ENCODE peak calls at places on chromosomes 4 and X, in eight cellular contexts. Z is heart right ventricle; O is A172; W is ureter; M is HFFc6; Y is CD4-positive, alpha-beta memory T cell; N is stimulated activated CD4-positive, alpha-beta T cell treated with anti-CD3 and anti-CD28 coated beads, Interleukin-12 subunit alpha, Interleukin-12 subunit beta, amount 100 ng/mL, for 24 hours; B is activated CD4-positive, alpha-beta T cell treated with anti-CD3 and anti-CD28 coated beads, Interleukin-2, amount 50 U/mL, for 4 hours. U is an unnamed sample.

GRCh38 chr4:80261989-80262600 is 4.4 kb upstream of the FGF5 start:
- DNase-seq in Z (no peak), O (no peak), W (no peak), M (no peak), Y (no peak), N (no peak), B (no peak), U (no peak)

GRCh38 chrX:72201836-72202536 is 20.4 kb downstream of the PIN4 start:
- DNase-seq in Z (no peak), O (peak), W (no peak), M (peak), Y (no peak), N (no peak), B (no peak), U (no peak)

GRCh38 chr4:81663368-81663767 is 191.7 kb upstream of the RASGEF1B start:
- DNase-seq in Z (no peak), O (no peak), W (no peak), M (no peak), Y (no peak), N (no peak), B (no peak), U (no peak)

GRCh38 chr4:122960298-122960985 is 38.0 kb upstream of the NUDT6 start:
- DNase-seq in Z (no peak), O (no peak), W (no peak), M (no peak), Y (no peak), N (no peak), B (no peak), U (no peak)

GRCh38 chr4:151799417-151800030 is 38.7 kb upstream of the GATB start:
- DNase-seq in Z (no peak), O (no peak), W (no peak), M (no peak), Y (no peak), N (no peak), B (no peak), U (no peak)

GRCh38 chr4:139768913-139769312 is 103.3 kb downstream of the MGST2 start:
- DNase-seq in Z (no peak), O (no peak), W (no peak), M (no peak), Y (no peak), N (no peak), B (no peak), U (no peak)

GRCh38 chrX:9829308-9830267 is 43.4 kb downstream of the SHROOM2 start:
- DNase-seq in Z (no peak), O (peak), W (no peak), M (no peak), Y (no peak), N (no peak), B (no peak), U (no peak)

GRCh38 chr4:104472766-104473165 is 21.9 kb downstream of the CXXC4 start:
- DNase-seq in Z (no peak), O (no peak), W (no peak), M (no peak), Y (no peak), N (no peak), B (no peak), U (no peak)

GRCh38 chrX:54979432-54979831 is 14.6 kb downstream of the PFKFB1 start:
- DNase-seq in Z (no peak), O (no peak), W (no peak), M (no peak), Y (no peak), N (no peak), B (no peak), U (no peak)

GRCh38 chr4:95151255-95151654 is 393.5 kb downstream of the BMPR1B start:
- DNase-seq in Z (no peak), O (no peak), W (no peak), M (no peak), Y (no peak), N (no peak), B (no peak), U (no peak)

GRCh38 chr4:80186666-80187065 is 10.6 kb upstream of the PRDM8 start:
- DNase-seq in Z (no peak), O (no peak), W (no peak), M (no peak), Y (no peak), N (no peak), B (no peak), U (no peak)

GRCh38 chrX:49878128-49878833 is 1.0 kb upstream of the USP27X start:
- DNase-seq in Z (no peak), O (no peak), W (peak), M (no peak), Y (no peak), N (no peak), B (no peak), U (no peak)

GRCh38 chr4:124279741-124280140 is 432.8 kb downstream of the ANKRD50 start:
- DNase-seq in Z (no peak), O (no peak), W (no peak), M (no peak), Y (no peak), N (no peak), B (no peak), U (no peak)

GRCh38 chr4:30754021-30754420 is 33.9 kb downstream of the PCDH7 start:
- DNase-seq in Z (no peak), O (peak), W (no peak), M (no peak), Y (no peak), N (no peak), B (no peak), U (no peak)

GRCh38 chr4:74754218-74754617 is 40.1 kb downstream of the BTC start:
- DNase-seq in Z (no peak), O (no peak), W (no peak), M (no peak), Y (no peak), N (no peak), B (no peak), U (no peak)

GRCh38 chrX:30576881-30577280 is 685 bp downstream of the TASL start:
- DNase-seq in Z (no peak), O (no peak), W (no peak), M (no peak), Y (no peak), N (no peak), B (no peak), U (no peak)

GRCh38 chrX:139429913-139430312 is 100.6 kb upstream of the F9 start:
- DNase-seq in Z (no peak), O (peak), W (no peak), M (no peak), Y (no peak), N (no peak), B (no peak), U (no peak)

GRCh38 chr4:107579099-107579498 is 140.9 kb downstream of the PAPSS1 start:
- DNase-seq in Z (no peak), O (no peak), W (no peak), M (no peak), Y (no peak), N (no peak), B (no peak), U (no peak)

GRCh38 chrX:134797390-134797700 is 139.1 kb upstream of the PLAC1 start:
- DNase-seq in Z (no peak), O (no peak), W (no peak), M (no peak), Y (no peak), N (no peak), B (no peak), U (no peak)

GRCh38 chr4:71268156-71268555 is 70.7 kb upstream of the SLC4A4 start:
- DNase-seq in Z (no peak), O (peak), W (no peak), M (no peak), Y (no peak), N (no peak), B (no peak), U (no peak)

GRCh38 chrX:40040686-40041461 is 56.9 kb downstream of the BCOR start:
- DNase-seq in Z (no peak), O (no peak), W (no peak), M (no peak), Y (no peak), N (no peak), B (no peak), U (no peak)

GRCh38 chr4:168496834-168497233 is at the start of gene PALLD:
- DNase-seq in Z (peak), O (no peak), W (no peak), M (no peak), Y (no peak), N (no peak), B (no peak), U (no peak)

GRCh38 chr4:113979157-113979972 is at the start of gene ARSJ:
- DNase-seq in Z (peak), O (peak), W (peak), M (peak), Y (peak), N (no peak), B (no peak), U (no peak)

GRCh38 chr4:7799306-7799705 is 140.4 kb downstream of the AFAP1 start:
- DNase-seq in Z (no peak), O (no peak), W (no peak), M (no peak), Y (no peak), N (no peak), B (no peak), U (no peak)

GRCh38 chr4:53490965-53491622 is 100.2 kb downstream of the LNX1 start:
- DNase-seq in Z (peak), O (peak), W (no peak), M (peak), Y (no peak), N (no peak), B (no peak), U (no peak)

GRCh38 chrX:47156611-47157520 is 11.8 kb downstream of the RBM10 start:
- DNase-seq in Z (no peak), O (no peak), W (no peak), M (no peak), Y (no peak), N (no peak), B (no peak), U (no peak)

GRCh38 chrX:23783569-23784486 is 855 bp downstream of the SAT1 start:
- DNase-seq in Z (no peak), O (no peak), W (no peak), M (no peak), Y (peak), N (no peak), B (no peak), U (no peak)

GRCh38 chr4:8525383-8526120 is 54.6 kb upstream of the GPR78 start:
- DNase-seq in Z (no peak), O (peak), W (no peak), M (no peak), Y (no peak), N (no peak), B (no peak), U (no peak)

GRCh38 chr4:56611501-56611900 is 69.6 kb downstream of the HOPX start:
- DNase-seq in Z (no peak), O (no peak), W (no peak), M (no peak), Y (no peak), N (no peak), B (no peak), U (no peak)

GRCh38 chr4:112514449-112515277 is 1.3 kb downstream of the NEUROG2 start:
- DNase-seq in Z (no peak), O (no peak), W (no peak), M (no peak), Y (no peak), N (no peak), B (no peak), U (no peak)

GRCh38 chrX:109155161-109155560 is 326.7 kb downstream of the GUCY2F start:
- DNase-seq in Z (no peak), O (no peak), W (no peak), M (no peak), Y (no peak), N (no peak), B (no peak), U (no peak)

GRCh38 chr4:42638993-42639392 is 17.9 kb downstream of the ATP8A1 start:
- DNase-seq in Z (no peak), O (no peak), W (no peak), M (no peak), Y (no peak), N (no peak), B (no peak), U (no peak)

GRCh38 chr4:86223472-86223871 is 136.4 kb downstream of the MAPK10 start:
- DNase-seq in Z (no peak), O (peak), W (no peak), M (peak), Y (no peak), N (no peak), B (no peak), U (no peak)

GRCh38 chr4:76275486-76276126 is 24.1 kb downstream of the FAM47E start:
- DNase-seq in Z (no peak), O (no peak), W (no peak), M (no peak), Y (no peak), N (no peak), B (no peak), U (no peak)

GRCh38 chr4:94390804-94391410 is 48.3 kb upstream of the HPGDS start:
- DNase-seq in Z (no peak), O (no peak), W (no peak), M (no peak), Y (peak), N (no peak), B (no peak), U (no peak)

GRCh38 chrX:9955506-9955905 is 11.7 kb upstream of the CLDN34 start:
- DNase-seq in Z (no peak), O (no peak), W (no peak), M (peak), Y (no peak), N (no peak), B (no peak), U (no peak)

GRCh38 chrX:40105791-40106676 is 8.3 kb upstream of the BCOR start:
- DNase-seq in Z (peak), O (no peak), W (peak), M (peak), Y (peak), N (peak), B (peak), U (no peak)

U was measured in vagina.